ENCODE peak calls at places on chromosomes 3 and 15, in five cellular contexts. G is fibroblast of lung, E is A549, M is kidney, S is left lung. W is an unnamed sample.

GRCh38 chr3:29083607-29084120 is 197.2 kb upstream of the RBMS3 start:
- DNase-seq in E (no peak), M (no peak), S (no peak), G (peak; percentile 33), W (no peak)

GRCh38 chr3:180923561-180923960 is 11.1 kb downstream of the FXR1 start:
- DNase-seq in E (no peak), G (no peak), S (no peak), M (no peak), W (no peak)

GRCh38 chr3:105401254-105401653 is 34.5 kb downstream of the ALCAM start:
- DNase-seq in M (no peak), G (no peak), E (no peak), S (no peak), W (no peak)

GRCh38 chr3:78343221-78343620 is 1303.3 kb downstream of the ROBO2 start:
- DNase-seq in G (no peak), M (no peak), S (no peak), E (no peak), W (no peak)

GRCh38 chr3:16836505-16837237 is 48.1 kb upstream of the PLCL2 start:
- DNase-seq in M (no peak), G (no peak), S (no peak), E (no peak), W (peak; percentile 51)

GRCh38 chr3:146308222-146308621 is 57.3 kb upstream of the PLSCR4 start:
- DNase-seq in E (no peak), M (no peak), G (peak; percentile 81), S (no peak), W (peak; percentile 80)

GRCh38 chr3:38247366-38248035 is 18.1 kb upstream of the SLC22A13 start:
- DNase-seq in M (no peak), E (peak; percentile 46), G (peak; percentile 88), S (no peak), W (peak; percentile 1)

GRCh38 chr15:80674245-80674614 is 20.9 kb upstream of the ABHD17C start:
- DNase-seq in M (no peak), G (peak; percentile 25), S (no peak), E (no peak), W (peak; percentile 68)

GRCh38 chr3:65576942-65577341 is 461.8 kb downstream of the MAGI1 start:
- DNase-seq in E (no peak), S (no peak), G (peak; percentile 75), M (no peak), W (no peak)

GRCh38 chr15:78127882-78128281 is 3.4 kb downstream of the CIB2 start:
- DNase-seq in E (no peak), S (no peak), M (no peak), G (no peak), W (no peak)

GRCh38 chr3:112390783-112391641 is 58.1 kb downstream of the CD200 start:
- DNase-seq in E (no peak), G (peak; percentile 91), S (no peak), M (no peak), W (no peak)

GRCh38 chr3:120559228-120560061 is 36.7 kb upstream of the NDUFB4 start:
- DNase-seq in E (no peak), S (no peak), G (peak; percentile 36), M (peak; percentile 89), W (peak; percentile 56)

GRCh38 chr3:34107669-34108068 is 309.2 kb downstream of the PDCD6IP start:
- DNase-seq in G (no peak), M (no peak), E (no peak), S (no peak), W (no peak)

GRCh38 chr3:136882575-136882974 is 20.6 kb downstream of the NCK1 start:
- DNase-seq in E (no peak), M (no peak), S (no peak), G (no peak), W (no peak)

GRCh38 chr3:115766587-115767492 is 143.5 kb downstream of the GAP43 start:
- DNase-seq in G (peak; percentile 62), M (no peak), E (no peak), S (no peak), W (peak; percentile 52)

GRCh38 chr3:46271209-46271608 is 28.9 kb downstream of the CCR3 start:
- DNase-seq in E (no peak), S (no peak), G (no peak), M (no peak), W (no peak)

GRCh38 chr15:77027111-77027696 is 32.3 kb downstream of the PSTPIP1 start:
- DNase-seq in S (peak; percentile 19), E (no peak), G (no peak), M (no peak), W (no peak)

GRCh38 chr3:145716519-145716918 is 444.5 kb downstream of the PLOD2 start:
- DNase-seq in M (no peak), S (no peak), G (peak; percentile 87), E (no peak), W (peak; percentile 64)

GRCh38 chr3:182440101-182440500 is 353.2 kb upstream of the ATP11B start:
- DNase-seq in G (no peak), M (no peak), E (no peak), S (no peak), W (no peak)

GRCh38 chr3:177106184-177106583 is 91.1 kb downstream of the TBL1XR1 start:
- DNase-seq in G (no peak), M (no peak), E (no peak), S (no peak), W (peak; percentile 21)

GRCh38 chr3:177109688-177110087 is 87.6 kb downstream of the TBL1XR1 start:
- DNase-seq in M (no peak), E (no peak), S (no peak), G (no peak), W (no peak)

GRCh38 chr3:177106594-177106993 is 90.7 kb downstream of the TBL1XR1 start:
- DNase-seq in E (no peak), M (no peak), S (no peak), G (no peak), W (no peak)

GRCh38 chr3:177108648-177109047 is 88.6 kb downstream of the TBL1XR1 start:
- DNase-seq in S (no peak), M (no peak), E (no peak), G (no peak), W (no peak)

GRCh38 chr3:177107840-177108239 is 89.4 kb downstream of the TBL1XR1 start:
- DNase-seq in M (no peak), G (no peak), E (no peak), S (no peak), W (no peak)
- H3K4me1 ChIP-seq in M (peaks cover 19% of the 10 kb centered on the region), G (no peaks in the 10 kb centered on the region), E (peaks cover 71% of the 10 kb centered on the region), S (peaks cover 73% of the 10 kb centered on the region), W (peaks cover 47% of the 10 kb centered on the region)

GRCh38 chr15:89101302-89102191 is 13.3 kb downstream of the ABHD2 start:
- DNase-seq in G (peak; percentile 95), M (peak; percentile 84), E (peak; percentile 97), S (peak; percentile 83), W (peak; percentile 51)

GRCh38 chr15:89097313-89097712 is 9.1 kb downstream of the ABHD2 start:
- DNase-seq in M (no peak), E (no peak), G (no peak), S (no peak), W (no peak)

GRCh38 chr15:89098281-89098680 is 10.0 kb downstream of the ABHD2 start:
- DNase-seq in M (no peak), G (no peak), E (no peak), S (no peak), W (no peak)

GRCh38 chr15:89096664-89097063 is 8.4 kb downstream of the ABHD2 start:
- DNase-seq in G (peak; percentile 46), S (no peak), E (no peak), M (no peak), W (no peak)

GRCh38 chr15:89099968-89100367 is 11.7 kb downstream of the ABHD2 start:
- DNase-seq in E (no peak), M (no peak), S (no peak), G (no peak), W (no peak)
- H3K27ac ChIP-seq in E (peak overlapping the region; percentile 85), M (no peak overlapping the region), S (no peak overlapping the region), G (no peak overlapping the region), W (no peak overlapping the region)

GRCh38 chr3:63976862-63977180 is 46.5 kb downstream of the PSMD6 start:
- DNase-seq in G (no peak), M (no peak), E (no peak), S (no peak), W (no peak)

GRCh38 chr3:63974451-63974850 is 48.8 kb downstream of the PSMD6 start:
- DNase-seq in E (no peak), S (no peak), M (no peak), G (no peak), W (no peak)

GRCh38 chr3:63977893-63978292 is 45.4 kb downstream of the PSMD6 start:
- DNase-seq in G (no peak), S (no peak), E (no peak), M (no peak), W (peak; percentile 15)

GRCh38 chr3:63976166-63976861 is 47.0 kb downstream of the PSMD6 start:
- DNase-seq in E (no peak), S (no peak), M (no peak), G (peak; percentile 99), W (peak; percentile 98)

DNA sequence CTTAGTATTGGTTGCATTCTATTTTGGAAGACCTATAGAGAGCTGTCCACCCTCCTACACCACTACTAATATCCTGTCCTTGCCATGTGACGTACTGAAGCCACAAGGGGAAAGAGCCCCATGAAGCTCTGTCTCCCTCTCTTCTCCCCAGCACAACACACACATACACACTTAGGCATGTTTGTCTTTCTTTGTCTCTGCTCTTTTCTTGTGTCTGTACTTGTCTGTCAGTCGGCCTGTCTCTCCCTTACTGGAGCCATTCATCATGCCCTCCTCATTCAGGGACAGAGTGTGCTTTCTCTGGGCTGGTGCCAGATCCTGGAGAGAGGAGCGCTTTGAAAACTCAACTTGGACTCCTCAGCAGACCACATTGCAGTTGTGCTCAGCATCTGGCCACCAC is 47.6 kb downstream of the PSMD6 start:
- DNase-seq in G (peak; percentile 69), S (no peak), E (no peak), M (no peak), W (no peak)
- H3K4me1 ChIP-seq in G (peaks cover 32% of the 10 kb centered on the region), S (peaks cover 98% of the 10 kb centered on the region), E (peaks cover 25% of the 10 kb centered on the region), M (peaks cover 33% of the 10 kb centered on the region), W (peaks cover 11% of the 10 kb centered on the region)

GRCh38 chr15:39358441-39359041 is 222.3 kb upstream of the THBS1 start:
- DNase-seq in G (peak; percentile 61), E (no peak), M (no peak), S (no peak), W (peak; percentile 78)
- H3K27ac ChIP-seq in G (peak overlapping the region; percentile 8), E (peak overlapping the region; percentile 35), M (no peak overlapping the region), S (peak overlapping the region; percentile 44), W (peak overlapping the region; percentile 6)

GRCh38 chr3:12484198-12484982 is at the start of gene TSEN2:
- DNase-seq in G (peak; percentile 94), M (peak; percentile 98), E (peak; percentile 92), S (peak; percentile 94), W (peak; percentile 97)
- H3K4me1 ChIP-seq in G (peaks cover 9% of the 10 kb centered on the region), M (peaks cover 6% of the 10 kb centered on the region), E (peaks cover 25% of the 10 kb centered on the region), S (peaks cover 38% of the 10 kb centered on the region), W (peaks cover 15% of the 10 kb centered on the region)

GRCh38 chr3:25045291-25045690 is 382.8 kb upstream of the RARB start:
- DNase-seq in E (no peak), G (peak; percentile 27), M (no peak), S (no peak), W (peak; percentile 34)
- H3K27ac ChIP-seq in E (no peak overlapping the region), G (no peak overlapping the region), M (no peak overlapping the region), S (no peak overlapping the region), W (peak overlapping the region; percentile 29)